ENCODE peak calls at places on chromosomes 1 and 21, in six cellular contexts. One of them, this sample, is unnamed.

GRCh38 chr1:19157653-19158052 is 52.4 kb downstream of the UBR4 start:
- DNase-seq in RWPE1: no peak
- DNase-seq in MCF 10A: no peak
- DNase-seq in GM20000: no peak
- DNase-seq in A549: no peak
- DNase-seq in astrocyte of the spinal cord: no peak
- DNase-seq in this sample: no peak

GRCh38 chr21:42127164-42128125 is 56.3 kb downstream of the UMODL1 start:
- DNase-seq in RWPE1: no peak
- DNase-seq in MCF 10A: no peak
- DNase-seq in GM20000: no peak
- DNase-seq in A549: no peak
- DNase-seq in astrocyte of the spinal cord: no peak
- DNase-seq in this sample: no peak

GRCh38 chr1:233293556-233294446 is 1.7 kb downstream of the PCNX2 start:
- DNase-seq in RWPE1: no peak
- DNase-seq in MCF 10A: no peak
- DNase-seq in GM20000: no peak
- DNase-seq in A549: no peak
- DNase-seq in astrocyte of the spinal cord: no peak
- DNase-seq in this sample: no peak

GRCh38 chr1:96510911-96511310 is 210.7 kb upstream of the PTBP2 start:
- DNase-seq in RWPE1: no peak
- DNase-seq in MCF 10A: no peak
- DNase-seq in GM20000: no peak
- DNase-seq in A549: no peak
- DNase-seq in astrocyte of the spinal cord: no peak
- DNase-seq in this sample: no peak

GRCh38 chr1:121595089-121595488 is 410.3 kb downstream of the SRGAP2C start:
- DNase-seq in RWPE1: no peak
- DNase-seq in MCF 10A: no peak
- DNase-seq in GM20000: no peak
- DNase-seq in A549: no peak
- DNase-seq in astrocyte of the spinal cord: no peak
- DNase-seq in this sample: no peak

GRCh38 chr1:86753700-86754099 is 49.3 kb downstream of the SH3GLB1 start:
- DNase-seq in RWPE1: peak; percentile 19
- DNase-seq in MCF 10A: peak; percentile 47
- DNase-seq in GM20000: no peak
- DNase-seq in A549: peak; percentile 35
- DNase-seq in astrocyte of the spinal cord: no peak
- DNase-seq in this sample: no peak

GRCh38 chr1:154736840-154737239 is 128.9 kb upstream of the ADAR start:
- DNase-seq in RWPE1: peak; percentile 37
- DNase-seq in MCF 10A: peak; percentile 48
- DNase-seq in GM20000: no peak
- DNase-seq in A549: peak; percentile 37
- DNase-seq in astrocyte of the spinal cord: peak; percentile 47
- DNase-seq in this sample: no peak

GRCh38 chr21:33682992-33683627 is 40.8 kb downstream of the ITSN1 start:
- DNase-seq in RWPE1: peak; percentile 74
- DNase-seq in MCF 10A: peak; percentile 90
- DNase-seq in GM20000: no peak
- DNase-seq in A549: peak; percentile 77
- DNase-seq in astrocyte of the spinal cord: peak; percentile 95
- DNase-seq in this sample: no peak

GRCh38 chr1:33180226-33181037 is 1.4 kb downstream of the TRIM62 start:
- DNase-seq in RWPE1: peak; percentile 95
- DNase-seq in MCF 10A: peak; percentile 90
- DNase-seq in GM20000: peak; percentile 99
- DNase-seq in A549: peak; percentile 82
- DNase-seq in astrocyte of the spinal cord: peak; percentile 89
- DNase-seq in this sample: peak; percentile 97

GRCh38 chr1:66980745-66981367 is 56.1 kb downstream of the MIER1 start:
- DNase-seq in RWPE1: no peak
- DNase-seq in MCF 10A: peak; percentile 55
- DNase-seq in GM20000: no peak
- DNase-seq in A549: peak; percentile 16
- DNase-seq in astrocyte of the spinal cord: no peak
- DNase-seq in this sample: no peak

GRCh38 chr1:62425041-62425440 is 11.8 kb upstream of the USP1 start:
- DNase-seq in RWPE1: no peak
- DNase-seq in MCF 10A: no peak
- DNase-seq in GM20000: no peak
- DNase-seq in A549: no peak
- DNase-seq in astrocyte of the spinal cord: no peak
- DNase-seq in this sample: no peak

GRCh38 chr1:58931024-58931423 is 147.2 kb upstream of the JUN start:
- DNase-seq in RWPE1: no peak
- DNase-seq in MCF 10A: no peak
- DNase-seq in GM20000: no peak
- DNase-seq in A549: no peak
- DNase-seq in astrocyte of the spinal cord: no peak
- DNase-seq in this sample: no peak

GRCh38 chr1:185965870-185966269 is 231.7 kb downstream of the HMCN1 start:
- DNase-seq in RWPE1: no peak
- DNase-seq in MCF 10A: no peak
- DNase-seq in GM20000: no peak
- DNase-seq in A549: no peak
- DNase-seq in astrocyte of the spinal cord: no peak
- DNase-seq in this sample: no peak

GRCh38 chr1:66478116-66478515 is 55.8 kb upstream of the SGIP1 start:
- DNase-seq in RWPE1: peak; percentile 83
- DNase-seq in MCF 10A: peak; percentile 74
- DNase-seq in GM20000: no peak
- DNase-seq in A549: peak; percentile 44
- DNase-seq in astrocyte of the spinal cord: peak; percentile 58
- DNase-seq in this sample: no peak

GRCh38 chr1:185315364-185316108 is 1.5 kb downstream of the IVNS1ABP start:
- DNase-seq in RWPE1: no peak
- DNase-seq in MCF 10A: no peak
- DNase-seq in GM20000: no peak
- DNase-seq in A549: no peak
- DNase-seq in astrocyte of the spinal cord: peak; percentile 22
- DNase-seq in this sample: no peak

GRCh38 chr1:151175910-151176309 is at the start of gene TMOD4:
- DNase-seq in RWPE1: no peak
- DNase-seq in MCF 10A: no peak
- DNase-seq in GM20000: no peak
- DNase-seq in A549: peak; percentile 37
- DNase-seq in astrocyte of the spinal cord: peak; percentile 13
- DNase-seq in this sample: peak; percentile 55

GRCh38 chr1:230866171-230866811 is 2.0 kb downstream of the C1orf198 start:
- DNase-seq in RWPE1: no peak
- DNase-seq in MCF 10A: no peak
- DNase-seq in GM20000: no peak
- DNase-seq in A549: peak; percentile 10
- DNase-seq in astrocyte of the spinal cord: peak; percentile 52
- DNase-seq in this sample: no peak

GRCh38 chr1:12135612-12136011 is 31.2 kb upstream of the TNFRSF1B start:
- DNase-seq in RWPE1: no peak
- DNase-seq in MCF 10A: peak; percentile 25
- DNase-seq in GM20000: no peak
- DNase-seq in A549: no peak
- DNase-seq in astrocyte of the spinal cord: no peak
- DNase-seq in this sample: no peak

GRCh38 chr1:164702216-164702615 is 143.2 kb downstream of the PBX1 start:
- DNase-seq in RWPE1: no peak
- DNase-seq in MCF 10A: no peak
- DNase-seq in GM20000: no peak
- DNase-seq in A549: peak; percentile 42
- DNase-seq in astrocyte of the spinal cord: peak; percentile 25
- DNase-seq in this sample: no peak

GRCh38 chr1:107277022-107277421 is 136.2 kb downstream of the NTNG1 start:
- DNase-seq in RWPE1: no peak
- DNase-seq in MCF 10A: peak; percentile 63
- DNase-seq in GM20000: no peak
- DNase-seq in A549: peak; percentile 34
- DNase-seq in astrocyte of the spinal cord: peak; percentile 62
- DNase-seq in this sample: no peak

GRCh38 chr1:209029737-209030136 is 553.8 kb upstream of the CAMK1G start:
- DNase-seq in RWPE1: no peak
- DNase-seq in MCF 10A: peak; percentile 43
- DNase-seq in GM20000: no peak
- DNase-seq in A549: no peak
- DNase-seq in astrocyte of the spinal cord: no peak
- DNase-seq in this sample: no peak

GRCh38 chr1:116574581-116575291 is 3.9 kb upstream of the CD58 start:
- DNase-seq in RWPE1: peak; percentile 79
- DNase-seq in MCF 10A: peak; percentile 73
- DNase-seq in GM20000: peak; percentile 76
- DNase-seq in A549: peak; percentile 52
- DNase-seq in astrocyte of the spinal cord: peak; percentile 72
- DNase-seq in this sample: peak; percentile 81

GRCh38 chr1:99580451-99580850 is 65.5 kb upstream of the PALMD start:
- DNase-seq in RWPE1: peak; percentile 94
- DNase-seq in MCF 10A: peak; percentile 90
- DNase-seq in GM20000: no peak
- DNase-seq in A549: no peak
- DNase-seq in astrocyte of the spinal cord: no peak
- DNase-seq in this sample: no peak

GRCh38 chr21:44052830-44053226 is 40.7 kb downstream of the TRAPPC10 start:
- DNase-seq in RWPE1: no peak
- DNase-seq in MCF 10A: no peak
- DNase-seq in GM20000: no peak
- DNase-seq in A549: no peak
- DNase-seq in astrocyte of the spinal cord: no peak
- DNase-seq in this sample: no peak

GRCh38 chr1:31410871-31411270 is 2.1 kb upstream of the SERINC2 start:
- DNase-seq in RWPE1: no peak
- DNase-seq in MCF 10A: no peak
- DNase-seq in GM20000: no peak
- DNase-seq in A549: no peak
- DNase-seq in astrocyte of the spinal cord: no peak
- DNase-seq in this sample: no peak

GRCh38 chr1:7810395-7810794 is 26.3 kb downstream of the PER3 start:
- DNase-seq in RWPE1: peak; percentile 79
- DNase-seq in MCF 10A: peak; percentile 85
- DNase-seq in GM20000: no peak
- DNase-seq in A549: peak; percentile 5
- DNase-seq in astrocyte of the spinal cord: peak; percentile 90
- DNase-seq in this sample: no peak

GRCh38 chr21:32978346-32979270 is 47.1 kb upstream of the OLIG2 start:
- DNase-seq in RWPE1: no peak
- DNase-seq in MCF 10A: no peak
- DNase-seq in GM20000: no peak
- DNase-seq in A549: no peak
- DNase-seq in astrocyte of the spinal cord: no peak
- DNase-seq in this sample: no peak

GRCh38 chr1:171245458-171246064 is 2.7 kb upstream of the FMO1 start:
- DNase-seq in RWPE1: peak; percentile 57
- DNase-seq in MCF 10A: peak; percentile 77
- DNase-seq in GM20000: peak; percentile 46
- DNase-seq in A549: peak; percentile 48
- DNase-seq in astrocyte of the spinal cord: peak; percentile 48
- DNase-seq in this sample: peak; percentile 48

GRCh38 chr1:207897188-207897587 is 13.7 kb downstream of the CD34 start:
- DNase-seq in RWPE1: no peak
- DNase-seq in MCF 10A: peak; percentile 32
- DNase-seq in GM20000: no peak
- DNase-seq in A549: no peak
- DNase-seq in astrocyte of the spinal cord: peak; percentile 18
- DNase-seq in this sample: no peak

GRCh38 chr1:25780318-25781129 is 19.5 kb upstream of the SELENON start:
- DNase-seq in RWPE1: no peak
- DNase-seq in MCF 10A: peak; percentile 49
- DNase-seq in GM20000: no peak
- DNase-seq in A549: no peak
- DNase-seq in astrocyte of the spinal cord: no peak
- DNase-seq in this sample: no peak

DNA sequence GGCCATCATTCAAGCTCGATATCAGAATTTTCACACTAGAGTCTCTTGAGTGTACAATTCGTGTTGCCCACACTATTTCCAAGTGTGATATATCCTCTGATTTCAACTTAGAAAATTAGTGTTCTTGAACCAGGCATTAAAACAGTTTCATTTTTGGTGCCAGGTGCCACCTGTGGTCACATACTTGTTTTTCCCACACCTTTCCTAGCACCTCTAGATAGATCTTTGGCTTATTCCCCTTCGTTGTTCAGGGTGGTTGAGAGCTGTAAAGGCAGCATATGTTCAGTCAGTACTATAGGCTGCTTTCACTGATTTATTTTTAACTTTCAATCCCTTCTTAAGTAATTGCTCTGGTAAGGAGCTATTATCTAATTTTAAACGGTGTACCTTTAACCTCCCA is 131.1 kb downstream of the NEK7 start:
- DNase-seq in RWPE1: no peak
- DNase-seq in MCF 10A: no peak
- DNase-seq in GM20000: no peak
- DNase-seq in A549: no peak
- DNase-seq in astrocyte of the spinal cord: no peak
- DNase-seq in this sample: no peak
- TF ChIP-seq CTCF in RWPE1: no peak
- TF ChIP-seq CTCF in MCF 10A: no peak
- TF ChIP-seq CTCF in GM20000: no peak
- TF ChIP-seq CTCF in A549: no peak
- TF ChIP-seq CTCF in astrocyte of the spinal cord: no peak
- TF ChIP-seq CTCF in this sample: no peak

GRCh38 chr21:39715804-39716397 is 29.1 kb upstream of the IGSF5 start:
- DNase-seq in RWPE1: peak; percentile 47
- DNase-seq in MCF 10A: peak; percentile 39
- DNase-seq in GM20000: peak; percentile 37
- DNase-seq in A549: peak; percentile 36
- DNase-seq in astrocyte of the spinal cord: peak; percentile 46
- DNase-seq in this sample: peak; percentile 12
- TF ChIP-seq CTCF in RWPE1: peak; percentile 63
- TF ChIP-seq CTCF in MCF 10A: peak; percentile 63
- TF ChIP-seq CTCF in GM20000: peak; percentile 30
- TF ChIP-seq CTCF in A549: peak; percentile 58
- TF ChIP-seq CTCF in astrocyte of the spinal cord: peak; percentile 61
- TF ChIP-seq CTCF in this sample: peak; percentile 47

DNA sequence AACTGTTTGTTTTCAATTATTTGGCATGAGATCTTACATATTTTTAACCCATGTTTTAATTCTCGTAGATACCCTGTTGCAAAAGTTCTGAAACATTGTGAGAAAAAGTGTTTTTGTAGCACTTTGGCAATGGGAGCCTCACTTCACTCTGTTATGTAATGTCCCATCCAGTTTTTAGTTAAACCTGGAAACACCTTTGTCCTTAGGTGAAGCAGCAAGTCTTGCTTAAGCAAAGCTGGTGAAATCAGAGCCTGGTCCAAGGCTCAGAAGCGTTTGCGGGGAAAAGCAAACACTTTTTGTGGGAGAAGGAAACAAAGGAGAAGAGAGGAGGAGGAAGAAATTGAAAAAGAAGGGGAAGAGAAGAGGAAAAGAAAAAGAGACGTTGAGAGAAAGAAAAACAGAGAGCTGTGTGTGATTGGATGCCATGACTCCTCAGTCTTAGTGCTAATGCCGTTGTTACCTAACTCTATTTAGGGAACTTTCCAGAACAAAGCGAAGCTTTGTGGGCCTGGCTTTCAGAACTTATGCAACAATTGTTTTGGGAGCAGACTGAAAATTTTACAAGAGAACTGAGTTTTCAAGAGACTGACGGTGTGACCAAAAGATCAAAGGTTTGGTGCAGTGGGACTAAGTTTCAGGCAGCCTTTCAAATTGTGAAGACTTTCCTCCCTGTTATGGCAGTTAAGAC is 93.1 kb downstream of the NTMT2 start:
- DNase-seq in RWPE1: no peak
- DNase-seq in MCF 10A: no peak
- DNase-seq in GM20000: no peak
- DNase-seq in A549: no peak
- DNase-seq in astrocyte of the spinal cord: no peak
- DNase-seq in this sample: no peak
- TF ChIP-seq CTCF in RWPE1: no peak
- TF ChIP-seq CTCF in MCF 10A: no peak
- TF ChIP-seq CTCF in GM20000: no peak
- TF ChIP-seq CTCF in A549: no peak
- TF ChIP-seq CTCF in astrocyte of the spinal cord: no peak
- TF ChIP-seq CTCF in this sample: no peak

GRCh38 chr1:81021134-81021533 is 779.6 kb upstream of the ADGRL2 start:
- DNase-seq in RWPE1: no peak
- DNase-seq in MCF 10A: no peak
- DNase-seq in GM20000: no peak
- DNase-seq in A549: no peak
- DNase-seq in astrocyte of the spinal cord: no peak
- DNase-seq in this sample: no peak
- TF ChIP-seq CTCF in RWPE1: no peak
- TF ChIP-seq CTCF in MCF 10A: no peak
- TF ChIP-seq CTCF in GM20000: no peak
- TF ChIP-seq CTCF in A549: no peak
- TF ChIP-seq CTCF in astrocyte of the spinal cord: peak; percentile 6
- TF ChIP-seq CTCF in this sample: no peak